ENCODE peak calls at places on chromosomes 1 and 21, in four cellular contexts. One of them, this sample, is unnamed.

GRCh38 chr1:94713472-94714141 is 106.5 kb upstream of the SLC44A3 start:
- DNase-seq in GM12878: no peak
- DNase-seq in K562: no peak
- DNase-seq in HepG2: peak; percentile 92
- DNase-seq in this sample: peak; percentile 94

GRCh38 chr1:2526824-2527552 is 592 bp upstream of the PANK4 start:
- DNase-seq in GM12878: peak; percentile 51
- DNase-seq in HepG2: no peak
- DNase-seq in K562: no peak
- DNase-seq in this sample: no peak

GRCh38 chr1:243421784-243422183 is 165.9 kb downstream of the SDCCAG8 start:
- DNase-seq in K562: peak; percentile 58
- DNase-seq in HepG2: no peak
- DNase-seq in GM12878: no peak
- DNase-seq in this sample: peak; percentile 55

GRCh38 chr21:22120616-22121266 is 1122.5 kb downstream of the NCAM2 start:
- DNase-seq in K562: peak; percentile 28
- DNase-seq in GM12878: no peak
- DNase-seq in HepG2: no peak
- DNase-seq in this sample: peak; percentile 85

GRCh38 chr1:36436820-36437219 is 13.4 kb downstream of the OSCP1 start:
- DNase-seq in HepG2: peak; percentile 18
- DNase-seq in K562: no peak
- DNase-seq in GM12878: no peak
- DNase-seq in this sample: no peak

GRCh38 chr1:147600119-147601111 is 59.1 kb downstream of the BCL9 start:
- DNase-seq in K562: peak; percentile 22
- DNase-seq in GM12878: no peak
- DNase-seq in HepG2: peak; percentile 25
- DNase-seq in this sample: peak; percentile 23

GRCh38 chr1:98386675-98387440 is 274.7 kb upstream of the SNX7 start:
- DNase-seq in K562: no peak
- DNase-seq in GM12878: no peak
- DNase-seq in HepG2: no peak
- DNase-seq in this sample: peak; percentile 5

GRCh38 chr21:45319461-45320211 is 31.9 kb upstream of the POFUT2 start:
- DNase-seq in HepG2: no peak
- DNase-seq in GM12878: no peak
- DNase-seq in K562: no peak
- DNase-seq in this sample: no peak

GRCh38 chr1:172980456-172980855 is 70.3 kb downstream of the TNFSF18 start:
- DNase-seq in HepG2: peak; percentile 2
- DNase-seq in K562: no peak
- DNase-seq in GM12878: no peak
- DNase-seq in this sample: no peak

GRCh38 chr1:67753776-67754525 is 69.0 kb downstream of the GADD45A start:
- DNase-seq in HepG2: no peak
- DNase-seq in GM12878: no peak
- DNase-seq in K562: no peak
- DNase-seq in this sample: no peak

GRCh38 chr1:199404191-199404590 is 623.3 kb upstream of the NR5A2 start:
- DNase-seq in K562: no peak
- DNase-seq in HepG2: no peak
- DNase-seq in GM12878: no peak
- DNase-seq in this sample: peak; percentile 9

GRCh38 chr1:213444224-213444623 is 393.2 kb downstream of the RPS6KC1 start:
- DNase-seq in K562: no peak
- DNase-seq in GM12878: no peak
- DNase-seq in HepG2: no peak
- DNase-seq in this sample: no peak

GRCh38 chr1:200967693-200968468 is 55.6 kb downstream of the KIF21B start:
- DNase-seq in GM12878: no peak
- DNase-seq in HepG2: no peak
- DNase-seq in K562: no peak
- DNase-seq in this sample: no peak

GRCh38 chr1:75334876-75335275 is 200.7 kb downstream of the LHX8 start:
- DNase-seq in HepG2: no peak
- DNase-seq in GM12878: no peak
- DNase-seq in K562: no peak
- DNase-seq in this sample: no peak

GRCh38 chr1:68104155-68104554 is 53.7 kb upstream of the DIRAS3 start:
- DNase-seq in K562: no peak
- DNase-seq in HepG2: no peak
- DNase-seq in GM12878: no peak
- DNase-seq in this sample: no peak

GRCh38 chr1:235998812-235999211 is 66.1 kb downstream of the NID1 start:
- DNase-seq in GM12878: peak; percentile 74
- DNase-seq in K562: no peak
- DNase-seq in HepG2: no peak
- DNase-seq in this sample: no peak

GRCh38 chr1:173527151-173527826 is 50.2 kb downstream of the PRDX6 start:
- DNase-seq in HepG2: no peak
- DNase-seq in GM12878: no peak
- DNase-seq in K562: peak; percentile 31
- DNase-seq in this sample: no peak

GRCh38 chr1:161884475-161884874 is 118.4 kb downstream of the ATF6 start:
- DNase-seq in GM12878: no peak
- DNase-seq in K562: no peak
- DNase-seq in HepG2: no peak
- DNase-seq in this sample: no peak

GRCh38 chr1:53115403-53116306 is 26.8 kb downstream of the SLC1A7 start:
- DNase-seq in HepG2: peak; percentile 48
- DNase-seq in GM12878: no peak
- DNase-seq in K562: peak; percentile 50
- DNase-seq in this sample: peak; percentile 69

GRCh38 chr1:147808025-147808424 is 47.6 kb upstream of the GJA5 start:
- DNase-seq in GM12878: no peak
- DNase-seq in HepG2: peak; percentile 87
- DNase-seq in K562: no peak
- DNase-seq in this sample: peak; percentile 35

GRCh38 chr1:230381049-230381467 is 45.1 kb downstream of the PGBD5 start:
- DNase-seq in GM12878: no peak
- DNase-seq in HepG2: peak; percentile 35
- DNase-seq in K562: no peak
- DNase-seq in this sample: no peak

GRCh38 chr1:202351725-202352124 is 3.2 kb downstream of the PPP1R12B start:
- DNase-seq in HepG2: no peak
- DNase-seq in GM12878: no peak
- DNase-seq in K562: no peak
- DNase-seq in this sample: no peak

GRCh38 chr1:89790592-89790991 is 30.2 kb upstream of the LRRC8D start:
- DNase-seq in HepG2: no peak
- DNase-seq in GM12878: no peak
- DNase-seq in K562: no peak
- DNase-seq in this sample: no peak

GRCh38 chr1:33250217-33250616 is 6.1 kb upstream of the ZNF362 start:
- DNase-seq in HepG2: no peak
- DNase-seq in GM12878: no peak
- DNase-seq in K562: no peak
- DNase-seq in this sample: no peak

GRCh38 chr1:241631674-241632073 is 8.5 kb downstream of the CHML start:
- DNase-seq in GM12878: no peak
- DNase-seq in HepG2: no peak
- DNase-seq in K562: no peak
- DNase-seq in this sample: peak; percentile 40

GRCh38 chr1:26142165-26142564 is 16.7 kb upstream of the FAM110D start:
- DNase-seq in GM12878: no peak
- DNase-seq in K562: no peak
- DNase-seq in HepG2: no peak
- DNase-seq in this sample: no peak

GRCh38 chr1:176864211-176864610 is 300.3 kb downstream of the ASTN1 start:
- DNase-seq in K562: no peak
- DNase-seq in GM12878: no peak
- DNase-seq in HepG2: no peak
- DNase-seq in this sample: no peak

GRCh38 chr1:185017338-185017737 is 28.0 kb upstream of the RNF2 start:
- DNase-seq in K562: no peak
- DNase-seq in HepG2: no peak
- DNase-seq in GM12878: no peak
- DNase-seq in this sample: no peak

GRCh38 chr1:171226757-171227370 is 21.4 kb upstream of the FMO1 start:
- DNase-seq in GM12878: peak; percentile 11
- DNase-seq in K562: peak; percentile 47
- DNase-seq in HepG2: peak; percentile 45
- DNase-seq in this sample: peak; percentile 91

GRCh38 chr1:106876384-106876783 is 180.1 kb upstream of the PRMT6 start:
- DNase-seq in GM12878: no peak
- DNase-seq in K562: no peak
- DNase-seq in HepG2: no peak
- DNase-seq in this sample: peak; percentile 16

DNA sequence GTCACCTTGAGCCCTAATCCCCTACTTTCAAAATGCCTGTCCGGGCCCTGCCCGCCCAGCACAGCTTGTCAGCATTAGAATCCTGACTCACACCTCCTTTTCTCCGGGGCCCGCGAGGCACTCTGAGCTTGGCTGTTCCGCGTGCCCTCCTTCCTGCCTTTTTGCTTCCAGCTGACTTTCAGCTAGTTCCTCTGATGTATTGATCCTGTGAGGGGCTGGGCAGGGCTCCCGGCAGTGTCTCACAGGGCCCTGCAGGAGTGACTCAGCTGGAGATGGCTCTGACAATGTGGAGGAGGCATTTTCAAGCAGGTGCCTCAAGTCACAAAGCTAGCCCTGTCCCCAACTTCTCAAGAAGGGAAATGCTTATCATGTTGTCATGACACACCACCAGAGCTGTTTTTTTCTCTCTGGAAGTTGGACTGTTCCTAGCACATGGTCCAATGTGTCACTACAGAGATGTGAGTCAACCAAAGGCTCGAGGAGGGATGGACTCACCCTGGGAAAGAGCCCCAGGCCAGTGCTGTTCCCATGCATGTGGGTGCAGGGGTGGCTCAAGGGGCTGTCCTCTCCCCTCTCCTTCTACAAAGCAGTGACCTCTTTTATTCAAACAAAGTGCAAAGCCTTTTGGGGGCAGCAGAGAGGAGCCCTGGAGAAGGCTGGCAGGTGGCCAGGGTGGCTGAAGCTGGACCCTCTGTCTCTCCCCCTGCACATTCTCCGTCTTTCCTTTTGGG is 30.6 kb downstream of the SYT6 start:
- DNase-seq in K562: no peak
- DNase-seq in GM12878: no peak
- DNase-seq in HepG2: no peak
- DNase-seq in this sample: peak; percentile 24
- TF ChIP-seq JUNB in K562: no peak
- TF ChIP-seq JUNB in GM12878: no peak
- TF ChIP-seq JUNB in HepG2: no peak
- TF ChIP-seq JUNB in this sample: no peak

GRCh38 chr1:51729824-51730284 is 113.0 kb downstream of the OSBPL9 start:
- DNase-seq in GM12878: no peak
- DNase-seq in K562: peak; percentile 66
- DNase-seq in HepG2: no peak
- DNase-seq in this sample: no peak
- H3K79me2 ChIP-seq in GM12878: peaks cover 66% of the 10 kb centered on the region
- H3K79me2 ChIP-seq in K562: peaks cover 68% of the 10 kb centered on the region
- H3K79me2 ChIP-seq in HepG2: peaks cover 50% of the 10 kb centered on the region
- H3K79me2 ChIP-seq in this sample: peaks cover 50% of the 10 kb centered on the region

DNA sequence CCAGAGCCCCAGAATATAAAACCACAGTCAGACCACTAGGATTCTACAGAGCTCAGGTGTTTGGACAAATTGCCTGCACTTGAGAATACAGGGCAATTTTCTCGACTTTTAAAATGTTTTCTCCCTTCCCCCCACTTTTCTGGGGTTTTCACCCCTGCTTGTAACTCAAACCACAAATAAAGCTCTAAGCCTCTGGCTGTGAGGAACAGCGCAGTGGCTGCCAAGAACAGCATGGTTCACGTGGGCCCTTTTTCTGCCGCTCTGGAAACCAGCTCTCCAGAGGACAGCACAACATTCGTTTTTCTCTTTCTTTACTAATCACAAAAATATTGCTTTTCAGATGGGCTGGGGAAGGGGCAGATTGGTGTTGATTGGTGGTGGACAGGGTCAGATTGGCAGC is 102.2 kb upstream of the JUN start:
- DNase-seq in GM12878: no peak
- DNase-seq in K562: no peak
- DNase-seq in HepG2: no peak
- DNase-seq in this sample: no peak
- TF ChIP-seq CREB1 in GM12878: no peak
- TF ChIP-seq CREB1 in K562: no peak
- TF ChIP-seq CREB1 in HepG2: no peak
- TF ChIP-seq CREB1 in this sample: no peak

DNA sequence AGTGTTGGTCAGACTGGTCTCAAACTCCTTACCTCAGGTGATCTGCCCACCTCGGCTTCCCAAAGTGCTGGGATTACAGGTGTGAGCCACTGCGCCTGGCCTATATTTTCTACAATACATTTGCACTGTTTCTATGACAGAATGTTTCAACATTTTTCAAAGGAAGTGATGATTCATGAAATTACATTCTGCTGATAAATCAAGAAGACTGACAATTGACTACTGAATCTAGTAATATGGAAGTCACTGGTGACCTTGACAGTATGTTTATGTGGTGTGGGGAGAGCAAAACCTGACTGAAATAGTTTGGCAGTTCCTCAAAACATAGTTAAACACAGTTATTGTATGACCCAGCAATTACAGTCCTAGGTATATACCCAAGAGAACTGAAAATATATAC is 18.1 kb downstream of the LRIF1 start:
- DNase-seq in GM12878: no peak
- DNase-seq in HepG2: no peak
- DNase-seq in K562: no peak
- DNase-seq in this sample: no peak
- TF ChIP-seq JUNB in GM12878: no peak
- TF ChIP-seq JUNB in HepG2: no peak
- TF ChIP-seq JUNB in K562: no peak
- TF ChIP-seq JUNB in this sample: no peak

DNA sequence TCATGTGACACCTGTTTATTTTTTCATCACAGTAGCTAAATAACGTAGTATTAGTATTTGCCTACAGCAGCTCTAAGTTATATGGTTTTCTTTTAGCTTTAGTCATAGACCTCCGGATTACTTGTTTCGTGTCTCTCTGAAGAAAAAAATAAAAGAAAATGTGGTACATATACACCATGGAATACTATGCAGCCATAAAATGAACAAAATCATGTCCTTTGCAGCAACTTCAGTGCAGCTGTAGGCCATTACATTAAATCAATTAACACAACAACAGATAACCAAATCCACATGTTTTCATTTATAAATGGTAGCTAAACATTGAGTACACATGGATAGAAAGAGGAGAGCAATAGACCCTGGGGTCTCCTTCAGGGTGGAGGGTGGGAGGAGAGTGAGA is 142.7 kb downstream of the MAGI3 start:
- DNase-seq in K562: no peak
- DNase-seq in GM12878: no peak
- DNase-seq in HepG2: no peak
- DNase-seq in this sample: no peak
- H3K79me2 ChIP-seq in K562: no peaks in the 10 kb centered on the region
- H3K79me2 ChIP-seq in GM12878: no peaks in the 10 kb centered on the region
- H3K79me2 ChIP-seq in HepG2: no peaks in the 10 kb centered on the region
- H3K79me2 ChIP-seq in this sample: no peaks in the 10 kb centered on the region

GRCh38 chr1:245896258-245896657 is 610.8 kb downstream of the SMYD3 start:
- DNase-seq in GM12878: no peak
- DNase-seq in K562: no peak
- DNase-seq in HepG2: no peak
- DNase-seq in this sample: no peak
- TF ChIP-seq CREB1 in GM12878: no peak
- TF ChIP-seq CREB1 in K562: no peak
- TF ChIP-seq CREB1 in HepG2: no peak
- TF ChIP-seq CREB1 in this sample: no peak